ENCODE peak calls at places on chromosomes 2 and 18, in nine cellular contexts. Q is GM23248; T is NAMALWA; O is NCI-H2029 treated with DMSO at 0.1 percent for 48 hours; V is neural crest cell; M is CD8-positive, alpha-beta T cell; Z is breast epithelium; D is GM23338; C is HEK293T. Y is an unnamed sample.

GRCh38 chr2:230230087-230230486 is 4.6 kb downstream of the SP140 start:
- DNase-seq in V (no peak), Q (peak), M (no peak), T (no peak), Z (no peak), O (no peak), C (no peak), D (peak), Y (no peak)

GRCh38 chr18:3248670-3249359 is 1.2 kb downstream of the MYL12A start:
- DNase-seq in V (no peak), O (no peak), D (no peak), Z (peak), Q (peak), C (no peak), M (peak), T (peak), Y (peak)

GRCh38 chr2:197215988-197216979 is 94.3 kb downstream of the ANKRD44 start:
- DNase-seq in V (no peak), Z (no peak), M (no peak), O (no peak), T (peak), D (no peak), Q (peak), C (no peak), Y (no peak)

GRCh38 chr18:23826850-23827620 is 137.8 kb downstream of the LAMA3 start:
- DNase-seq in C (no peak), Z (no peak), M (no peak), T (no peak), D (no peak), Q (peak), O (no peak), V (no peak), Y (no peak)

GRCh38 chr2:119451336-119452050 is 19.8 kb downstream of the TMEM37 start:
- DNase-seq in M (no peak), O (no peak), Q (no peak), D (no peak), C (no peak), V (no peak), T (no peak), Z (no peak), Y (no peak)

GRCh38 chr2:119218478-119219064 is 5.1 kb upstream of the STEAP3 start:
- DNase-seq in Z (peak), Q (peak), T (no peak), C (peak), D (peak), V (no peak), O (peak), M (no peak), Y (no peak)

GRCh38 chr2:12120281-12121150 is 374.1 kb downstream of the LPIN1 start:
- DNase-seq in C (no peak), M (no peak), D (no peak), V (no peak), T (no peak), O (no peak), Q (peak), Z (no peak), Y (no peak)

GRCh38 chr18:57073516-57074187 is 73.2 kb upstream of the BOD1L2 start:
- DNase-seq in Z (no peak), V (no peak), T (no peak), M (no peak), Q (no peak), C (no peak), O (no peak), D (no peak), Y (no peak)

GRCh38 chr2:237472909-237473308 is 14.1 kb upstream of the MLPH start:
- DNase-seq in D (no peak), Q (no peak), O (no peak), Z (no peak), M (no peak), T (no peak), V (no peak), C (no peak), Y (no peak)

GRCh38 chr18:5058768-5059539 is 138.1 kb downstream of the AKAIN1 start:
- DNase-seq in V (no peak), Q (peak), M (peak), C (no peak), Z (no peak), T (peak), O (no peak), D (no peak), Y (no peak)

GRCh38 chr2:186543561-186544131 is 46.2 kb upstream of the ITGAV start:
- DNase-seq in O (no peak), Q (peak), D (peak), M (no peak), C (no peak), T (no peak), V (no peak), Z (no peak), Y (no peak)

GRCh38 chr2:172768406-172768805 is 32.8 kb downstream of the RAPGEF4 start:
- DNase-seq in Q (no peak), M (no peak), V (no peak), D (no peak), O (no peak), T (no peak), Z (no peak), C (no peak), Y (no peak)

GRCh38 chr2:166419616-166419934 is 43.8 kb upstream of the SCN9A start:
- DNase-seq in Q (peak), D (peak), C (no peak), M (no peak), O (no peak), V (no peak), Z (no peak), T (peak), Y (peak)